ENCODE peak calls at places on chromosomes 7 and 10, in six cellular contexts. J is endothelial cell of umbilical vein; G is mesenchymal stem cell; W is GM03348; C is NCI-H2029; L is stimulated activated CD8-positive, alpha-beta memory T cell treated with anti-CD3 and anti-CD28 coated beads, Interleukin-7, amount 100 ng/mL, for 4 hours. T is an unnamed sample.

GRCh38 chr7:151506901-151507382 is 12.8 kb downstream of the RHEB start:
- DNase-seq in J (peak), G (no peak), W (no peak), C (no peak), L (no peak), T (no peak)

GRCh38 chr7:111931016-111931517 is 275.1 kb downstream of the DOCK4 start:
- DNase-seq in J (peak), G (peak), W (no peak), C (no peak), L (no peak), T (peak)

GRCh38 chr10:110407301-110408170 is 90.2 kb upstream of the DUSP5 start:
- DNase-seq in J (no peak), G (no peak), W (no peak), C (no peak), L (no peak), T (no peak)

GRCh38 chr7:70665997-70666396 is 465.9 kb upstream of the GALNT17 start:
- DNase-seq in J (no peak), G (no peak), W (no peak), C (no peak), L (no peak), T (no peak)

GRCh38 chr10:73094249-73094850 is 2.3 kb downstream of the P4HA1 start:
- DNase-seq in J (peak), G (peak), W (peak), C (no peak), L (no peak), T (no peak)

GRCh38 chr7:80385512-80385911 is 126.4 kb downstream of the GNAT3 start:
- DNase-seq in J (peak), G (peak), W (no peak), C (no peak), L (no peak), T (no peak)

GRCh38 chr10:14543904-14544210 is 213.1 kb upstream of the FRMD4A start:
- DNase-seq in J (no peak), G (no peak), W (no peak), C (no peak), L (no peak), T (no peak)

GRCh38 chr10:130108934-130109604 is 1.6 kb downstream of the C10orf143 start:
- DNase-seq in J (no peak), G (no peak), W (no peak), C (no peak), L (no peak), T (no peak)

GRCh38 chr10:51233337-51234100 is 159.2 kb downstream of the PRKG1 start:
- DNase-seq in J (no peak), G (no peak), W (no peak), C (no peak), L (no peak), T (no peak)